ENCODE peak calls at places on chromosomes 16 and 17, in four cellular contexts. F is body of pancreas, D is Panc1, Y is IMR-90. W is an unnamed sample. For H3K4me1, the result is how much of the 10 kb centered on the place peaks cover.

GRCh38 chr17:75404223-75404738 is 1.2 kb downstream of the GRB2 start:
- DNase-seq in F (peak), Y (peak), D (peak), W (no peak)

GRCh38 chr17:47257651-47258339 is 4.2 kb downstream of the ITGB3 start:
- DNase-seq in F (no peak), Y (peak), D (no peak), W (peak)

GRCh38 chr16:682493-683395 is 1.4 kb downstream of the JMJD8 start:
- DNase-seq in Y (no peak), F (no peak), D (no peak), W (no peak)

GRCh38 chr17:68707032-68707431 is 105.9 kb upstream of the FAM20A start:
- DNase-seq in D (no peak), F (no peak), Y (peak), W (peak)

GRCh38 chr17:1762906-1763829 is 1.3 kb downstream of the SERPINF1 start:
- DNase-seq in D (no peak), Y (peak), F (no peak), W (no peak)

GRCh38 chr17:44899074-44899782 is at the start of gene EFTUD2:
- DNase-seq in Y (peak), D (peak), F (peak), W (peak)

GRCh38 chr16:31714899-31715504 is 158.6 kb upstream of the ZNF267 start:
- DNase-seq in Y (no peak), D (no peak), F (no peak), W (no peak)

GRCh38 chr17:67126983-67127382 is 82.6 kb downstream of the CACNG1 start:
- DNase-seq in F (no peak), Y (no peak), D (no peak), W (no peak)

GRCh38 chr17:2171725-2172446 is 117.0 kb downstream of the HIC1 start:
- DNase-seq in Y (peak), F (peak), D (no peak), W (peak)

GRCh38 chr16:89410794-89411309 is 79.5 kb downstream of the ANKRD11 start:
- DNase-seq in D (no peak), Y (peak), F (peak), W (no peak)

GRCh38 chr17:76866203-76866602 is 2.0 kb upstream of the MGAT5B start:
- DNase-seq in Y (no peak), F (no peak), D (no peak), W (no peak)

GRCh38 chr16:65312795-65313194 is 190.9 kb upstream of the CDH11 start:
- DNase-seq in F (no peak), Y (peak), D (no peak), W (no peak)

GRCh38 chr16:78415669-78416068 is 316.2 kb downstream of the WWOX start:
- DNase-seq in D (no peak), Y (no peak), F (no peak), W (no peak)

GRCh38 chr17:59435238-59435637 is 103.8 kb downstream of the YPEL2 start:
- DNase-seq in D (no peak), Y (peak), F (no peak), W (peak)

GRCh38 chr17:66713533-66714042 is 121.3 kb upstream of the CACNG5 start:
- DNase-seq in F (no peak), Y (no peak), D (no peak), W (no peak)

GRCh38 chr17:36515837-36516236 is 18.8 kb downstream of the MYO19 start:
- DNase-seq in D (no peak), F (no peak), Y (no peak), W (no peak)

GRCh38 chr16:11004957-11005610 is 60.7 kb downstream of the CLEC16A start:
- DNase-seq in F (no peak), Y (peak), D (no peak), W (peak)

GRCh38 chr16:72946063-72946462 is 101.9 kb downstream of the ZFHX3 start:
- DNase-seq in Y (no peak), D (no peak), F (no peak), W (no peak)

GRCh38 chr16:85083051-85083639 is 29.1 kb downstream of the CIBAR2 start:
- DNase-seq in Y (peak), D (no peak), F (no peak), W (no peak)

GRCh38 chr17:72193395-72194106 is 72.7 kb downstream of the SOX9 start:
- DNase-seq in D (no peak), Y (peak), F (no peak), W (no peak)

GRCh38 chr17:79851461-79851817 is 12.2 kb upstream of the CBX4 start:
- DNase-seq in D (no peak), Y (no peak), F (peak), W (peak)

GRCh38 chr16:81495321-81496234 is 51.0 kb downstream of the CMIP start:
- DNase-seq in F (no peak), D (no peak), Y (no peak), W (no peak)

GRCh38 chr16:57810197-57811024 is 8.1 kb upstream of the KIFC3 start:
- DNase-seq in F (peak), Y (peak), D (peak), W (peak)

GRCh38 chr16:12002447-12003006 is 26.0 kb downstream of the SNX29 start:
- DNase-seq in F (no peak), Y (peak), D (no peak), W (no peak)

GRCh38 chr17:75109047-75109406 is 742 bp upstream of the ARMC7 start:
- DNase-seq in Y (no peak), D (no peak), F (no peak), W (no peak)

GRCh38 chr17:47694818-47695663 is 1.1 kb downstream of the TBKBP1 start:
- DNase-seq in Y (peak), F (peak), D (no peak), W (peak)

GRCh38 chr17:62892870-62893338 is 73.1 kb upstream of the TANC2 start:
- DNase-seq in D (peak), F (no peak), Y (peak), W (peak)

GRCh38 chr16:66578596-66579531 is at the start of gene CMTM2:
- DNase-seq in D (no peak), Y (no peak), F (no peak), W (no peak)

GRCh38 chr17:48459070-48459469 is 29.1 kb upstream of the SKAP1 start:
- DNase-seq in F (no peak), Y (no peak), D (no peak), W (no peak)

GRCh38 chr16:64445245-64445644 is 676.6 kb downstream of the CDH11 start:
- DNase-seq in F (no peak), D (no peak), Y (no peak), W (no peak)

GRCh38 chr16:86573215-86573614 is 5.1 kb upstream of the FOXL1 start:
- DNase-seq in D (no peak), F (no peak), Y (no peak), W (no peak)

GRCh38 chr17:51258756-51259573 is 884 bp downstream of the MBTD1 start:
- DNase-seq in F (peak), Y (no peak), D (no peak), W (no peak)

GRCh38 chr17:77859411-77859810 is 99.1 kb upstream of the TNRC6C start:
- DNase-seq in F (no peak), Y (no peak), D (no peak), W (no peak)

GRCh38 chr16:57444711-57445110 is 2.5 kb downstream of the CIAPIN1 start:
- DNase-seq in Y (peak), F (no peak), D (no peak), W (peak)

GRCh38 chr17:45640141-45640850 is 143.8 kb upstream of the CRHR1 start:
- DNase-seq in D (peak), F (peak), Y (peak), W (peak)

GRCh38 chr16:85350973-85351372 is 238.7 kb upstream of the CIBAR2 start:
- DNase-seq in Y (peak), D (peak), F (peak), W (peak)

GRCh38 chr17:68704897-68705296 is 103.7 kb upstream of the FAM20A start:
- DNase-seq in F (no peak), Y (peak), D (no peak), W (no peak)

GRCh38 chr16:50316848-50317630 is 50.7 kb downstream of the ADCY7 start:
- DNase-seq in F (no peak), D (no peak), Y (no peak), W (no peak)
- TF ChIP-seq CTCF in F (no peak), D (no peak), Y (no peak), W (no peak)

DNA sequence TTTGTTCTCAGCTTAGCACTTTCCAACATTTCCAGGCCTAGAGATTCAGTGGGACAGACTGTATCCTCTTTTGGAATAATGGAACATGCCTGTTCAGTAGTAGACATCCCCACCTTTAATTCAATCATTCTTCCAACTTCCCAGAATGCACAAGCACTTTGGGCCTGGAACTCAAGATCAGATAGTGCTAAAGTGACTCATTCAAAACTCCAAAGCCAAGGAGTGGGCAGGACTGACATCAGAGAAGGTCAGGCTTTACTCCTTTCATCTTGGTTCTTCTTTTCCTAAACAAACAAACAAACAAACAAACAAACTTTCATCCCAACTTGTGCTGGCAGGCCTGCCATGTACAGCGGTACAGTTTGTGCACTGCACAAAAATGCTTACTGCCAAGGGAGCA is 172.0 kb downstream of the AXIN2 start:
- DNase-seq in F (no peak), D (no peak), Y (peak), W (no peak)
- H3K27ac ChIP-seq in F (no peak), D (no peak), Y (no peak), W (no peak)

GRCh38 chr16:80148826-80149225 is 392.0 kb upstream of the DYNLRB2 start:
- DNase-seq in Y (no peak), D (no peak), F (no peak), W (peak)

GRCh38 chr16:80147021-80147680 is 393.6 kb upstream of the DYNLRB2 start:
- DNase-seq in F (no peak), D (no peak), Y (no peak), W (no peak)

GRCh38 chr16:80150978-80151705 is 389.7 kb upstream of the DYNLRB2 start:
- DNase-seq in D (no peak), F (no peak), Y (peak), W (peak)

GRCh38 chr16:80151706-80152073 is 389.1 kb upstream of the DYNLRB2 start:
- DNase-seq in F (no peak), Y (no peak), D (no peak), W (no peak)
- H3K4me1 ChIP-seq in F (under half), Y (under half), D (under half), W (under half)

GRCh38 chr16:29821663-29822115 is 1.4 kb downstream of the MVP start:
- DNase-seq in D (no peak), Y (peak), F (peak), W (peak)
- TF ChIP-seq CTCF in D (no peak), Y (no peak), F (no peak), W (no peak)

DNA sequence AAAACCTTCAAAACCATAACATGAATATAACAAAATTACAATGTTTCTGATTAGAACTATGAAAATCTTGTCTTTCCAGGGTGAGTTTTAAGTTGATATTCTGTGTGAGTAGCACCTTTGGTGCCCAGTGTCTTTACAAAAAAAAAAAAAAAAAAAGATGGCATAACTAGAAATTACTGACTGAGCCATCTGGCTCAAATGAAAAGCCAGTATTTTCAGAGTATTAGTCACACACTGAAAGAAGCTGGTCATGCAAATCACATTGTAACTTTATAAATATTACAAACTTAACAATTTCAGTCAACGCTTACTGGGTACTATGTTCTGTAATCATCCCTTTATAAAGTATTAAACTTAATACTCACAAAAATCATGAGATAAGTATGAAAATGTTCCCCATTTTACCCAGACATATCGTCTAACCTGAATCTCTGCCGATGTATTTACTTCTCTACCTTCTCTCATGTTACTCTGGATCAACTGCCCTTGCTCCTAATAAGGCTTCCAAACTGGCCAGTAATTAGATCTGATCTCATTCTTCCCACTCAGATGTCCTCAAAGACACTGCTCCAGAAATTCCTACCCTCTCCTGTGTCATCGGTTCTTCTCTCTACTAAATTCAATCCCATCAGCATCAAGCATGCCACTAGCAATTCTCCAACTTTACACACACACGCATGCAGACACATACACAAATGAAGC is 25.4 kb downstream of the UBE2G1 start:
- DNase-seq in Y (peak), F (no peak), D (no peak), W (no peak)
- H3K27ac ChIP-seq in Y (no peak), F (no peak), D (no peak), W (peak)

DNA sequence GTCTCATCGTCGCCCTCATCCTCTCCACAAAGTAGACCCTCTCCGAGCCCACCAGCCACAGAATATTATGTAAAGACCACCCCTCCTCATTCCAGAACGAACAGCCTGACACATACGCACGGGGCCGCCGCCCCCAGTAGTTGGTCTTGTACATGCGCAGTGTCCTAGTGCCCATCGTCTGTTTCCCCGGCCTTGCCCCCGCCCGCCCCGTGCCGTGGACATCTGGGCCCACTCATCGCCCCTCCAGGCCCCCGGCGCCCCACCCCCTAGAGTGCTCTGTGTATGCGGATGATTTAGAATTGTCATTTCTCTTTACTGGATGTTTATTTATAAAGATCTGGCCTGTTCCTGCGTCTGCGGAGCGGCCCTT is 475 bp upstream of the AMDHD2 start:
- DNase-seq in Y (no peak), D (no peak), F (peak), W (no peak)
- H3K4me1 ChIP-seq in Y (under half), D (under half), F (half or more), W (under half)